ENCODE peak calls at places on chromosome 22, in four cellular contexts. Y, E, S and C are unnamed samples.

GRCh38 chr22:43890901-43891331 is 897 bp downstream of the PNPLA5 start:
- DNase-seq in Y (no peak), S (no peak), E (peak; percentile 44), C (no peak)

GRCh38 chr22:17960695-17961442 is 63.5 kb downstream of the MICAL3 start:
- DNase-seq in S (no peak), E (no peak), Y (no peak), C (no peak)

GRCh38 chr22:33013531-33014162 is 44.5 kb downstream of the SYN3 start:
- DNase-seq in Y (no peak), S (no peak), E (no peak), C (no peak)

GRCh38 chr22:31622980-31623379 is 39.0 kb downstream of the PISD start:
- DNase-seq in S (no peak), Y (no peak), E (no peak), C (no peak)

GRCh38 chr22:24834845-24835570 is 29.0 kb downstream of the SGSM1 start:
- DNase-seq in S (no peak), E (no peak), Y (no peak), C (no peak)

GRCh38 chr22:17241571-17242310 is 22.5 kb upstream of the ADA2 start:
- DNase-seq in E (peak; percentile 20), S (no peak), Y (no peak), C (no peak)

GRCh38 chr22:20178922-20179227 is 28.0 kb upstream of the CCDC188 start:
- DNase-seq in Y (no peak), S (no peak), E (no peak), C (no peak)

GRCh38 chr22:25131198-25131887 is 68.3 kb upstream of the CRYBB3 start:
- DNase-seq in Y (no peak), S (no peak), E (no peak), C (no peak)

GRCh38 chr22:44130076-44130711 is 50.5 kb upstream of the PARVG start:
- DNase-seq in S (no peak), Y (no peak), E (no peak), C (no peak)

GRCh38 chr22:30887418-30887817 is 81.2 kb downstream of the MORC2 start:
- DNase-seq in S (no peak), E (peak; percentile 44), Y (no peak), C (peak; percentile 67)

GRCh38 chr22:48548391-48548790 is 1279.3 kb downstream of the BRD1 start:
- DNase-seq in Y (no peak), E (no peak), S (no peak), C (no peak)

GRCh38 chr22:49609207-49609876 is 218.3 kb downstream of the BRD1 start:
- DNase-seq in S (no peak), Y (no peak), E (no peak), C (no peak)

GRCh38 chr22:27754247-27754887 is 47.2 kb downstream of the MN1 start:
- DNase-seq in Y (no peak), E (no peak), S (no peak), C (no peak)

GRCh38 chr22:19174106-19175025 is 4.2 kb downstream of the SLC25A1 start:
- DNase-seq in E (peak; percentile 85), S (no peak), Y (peak; percentile 68), C (no peak)
- H3K4me3 ChIP-seq in E (no peak overlapping the region), S (no peak overlapping the region), Y (no peak overlapping the region), C (no peak overlapping the region)

GRCh38 chr22:36564422-36565151 is 35.6 kb upstream of the EIF3D start:
- DNase-seq in E (no peak), S (no peak), Y (no peak), C (no peak)
- H3K4me3 ChIP-seq in E (no peak overlapping the region), S (no peak overlapping the region), Y (no peak overlapping the region), C (no peak overlapping the region)

GRCh38 chr22:21652547-21653545 is 10.7 kb downstream of the SDF2L1 start:
- DNase-seq in E (no peak), Y (no peak), S (no peak), C (no peak)

GRCh38 chr22:21657361-21658118 is 8.3 kb upstream of the PPIL2 start:
- DNase-seq in E (peak; percentile 79), S (peak; percentile 90), Y (no peak), C (peak; percentile 36)

GRCh38 chr22:21660904-21661303 is 4.9 kb upstream of the PPIL2 start:
- DNase-seq in Y (no peak), E (no peak), S (no peak), C (no peak)

GRCh38 chr22:21659864-21660525 is 5.8 kb upstream of the PPIL2 start:
- DNase-seq in S (no peak), Y (no peak), E (no peak), C (no peak)

GRCh38 chr22:21657020-21657360 is 8.8 kb upstream of the PPIL2 start:
- DNase-seq in Y (no peak), S (no peak), E (no peak), C (no peak)
- H3K4me3 ChIP-seq in Y (peak overlapping the region; percentile 64), S (peak overlapping the region; percentile 56), E (peak overlapping the region; percentile 67), C (no peak overlapping the region)

DNA sequence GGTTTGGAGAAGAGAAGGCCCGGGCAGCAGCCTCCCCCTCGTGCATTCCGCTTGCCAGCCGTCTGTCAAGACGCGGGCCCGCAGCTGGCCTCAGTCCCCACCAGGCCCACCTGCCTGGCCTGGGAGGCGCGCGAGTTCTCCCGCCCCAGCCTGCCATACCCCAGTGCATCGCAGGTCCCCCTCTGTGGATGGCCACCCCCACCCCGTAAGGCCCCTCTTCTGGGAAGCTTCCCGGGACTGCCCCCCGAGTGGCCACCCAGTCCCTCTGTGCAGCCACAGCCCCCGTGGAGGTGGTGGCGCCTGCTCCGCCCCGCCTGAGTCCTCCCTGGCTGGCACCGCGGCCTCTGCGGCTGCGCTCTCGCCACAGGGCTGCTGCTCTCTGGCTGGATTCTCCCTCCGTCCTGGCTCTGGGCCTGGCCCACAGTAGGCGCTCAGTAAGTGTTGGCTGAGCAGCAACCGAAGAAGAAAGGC is 74.0 kb upstream of the TCF20 start:
- DNase-seq in Y (no peak), S (no peak), E (peak; percentile 72), C (no peak)
- H3K4me3 ChIP-seq in Y (peak overlapping the region; percentile 50), S (no peak overlapping the region), E (peak overlapping the region; percentile 51), C (no peak overlapping the region)

GRCh38 chr22:26168934-26169311 is 339 bp upstream of the SEZ6L start:
- DNase-seq in E (no peak), S (no peak), Y (no peak), C (no peak)
- H3K4me3 ChIP-seq in E (peak overlapping the region; percentile 61), S (no peak overlapping the region), Y (peak overlapping the region; percentile 51), C (no peak overlapping the region)

DNA sequence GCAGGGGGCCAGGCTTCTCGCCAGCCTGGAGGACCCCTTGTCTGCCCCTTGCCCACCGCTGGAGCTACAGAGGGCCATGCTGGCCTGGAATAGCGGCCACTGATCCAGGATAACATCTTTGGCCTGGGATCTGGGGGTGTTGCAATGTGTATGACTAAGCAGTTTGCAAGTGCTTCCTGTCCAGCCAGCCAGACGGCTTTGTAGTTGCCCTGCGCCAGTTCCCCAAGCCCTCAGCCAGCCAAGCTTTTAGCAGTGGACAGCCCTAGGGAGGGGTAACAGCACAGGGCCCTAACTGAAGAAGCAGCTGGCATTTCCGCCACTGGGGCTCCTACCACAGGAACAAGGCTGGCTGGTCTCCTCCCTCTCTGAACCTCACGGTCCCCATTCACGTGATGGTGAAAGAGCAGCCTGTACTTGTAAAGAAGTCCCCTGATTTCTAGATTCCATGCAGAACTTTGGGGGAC is 32.1 kb downstream of the UQCR10 start:
- DNase-seq in Y (peak; percentile 55), S (no peak), E (peak; percentile 97), C (peak; percentile 97)
- H3K4me3 ChIP-seq in Y (peak overlapping the region; percentile 17), S (no peak overlapping the region), E (peak overlapping the region; percentile 51), C (no peak overlapping the region)

DNA sequence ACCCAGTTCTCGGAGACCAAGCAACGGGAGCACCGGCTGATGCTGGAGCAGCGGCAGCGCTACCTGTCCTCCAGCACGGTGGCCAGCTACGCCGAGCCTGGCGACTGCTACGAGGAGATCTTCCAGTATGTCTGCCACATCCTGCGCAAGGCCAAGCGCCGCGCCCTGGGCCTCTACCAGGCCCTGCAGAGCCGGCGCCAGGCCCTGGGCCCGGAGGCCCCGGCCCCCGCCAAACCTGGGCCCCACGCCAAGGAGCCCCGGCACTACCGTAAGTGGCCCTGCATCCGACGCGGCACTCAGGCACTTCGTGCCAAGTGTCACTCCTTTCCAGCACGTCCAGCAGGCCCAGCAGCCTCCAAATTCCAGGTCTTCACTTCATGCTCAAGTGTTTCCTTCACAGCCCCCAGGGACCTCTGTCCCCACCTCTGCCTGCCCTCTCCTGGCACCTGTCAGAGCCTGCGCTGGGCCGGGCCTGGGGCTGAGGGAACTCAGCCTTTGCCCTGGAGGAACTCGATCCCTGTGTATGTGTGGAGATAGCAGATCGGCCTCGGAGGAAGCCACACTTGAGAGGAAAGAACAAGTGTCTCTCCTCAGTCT is 76.2 kb downstream of the CACNA1I start:
- DNase-seq in E (no peak), S (no peak), Y (no peak), C (no peak)
- H3K4me3 ChIP-seq in E (no peak overlapping the region), S (no peak overlapping the region), Y (no peak overlapping the region), C (no peak overlapping the region)

GRCh38 chr22:22743128-22743760 is 98.8 kb downstream of the GGTLC2 start:
- DNase-seq in S (no peak), Y (no peak), E (no peak), C (no peak)
- H3K4me3 ChIP-seq in S (no peak overlapping the region), Y (no peak overlapping the region), E (no peak overlapping the region), C (no peak overlapping the region)

GRCh38 chr22:38203855-38204497 is 2.2 kb downstream of the MAFF start:
- DNase-seq in Y (no peak), S (no peak), E (no peak), C (no peak)

GRCh38 chr22:38201371-38201717 is 450 bp upstream of the MAFF start:
- DNase-seq in E (no peak), Y (no peak), S (no peak), C (peak; percentile 90)

GRCh38 chr22:38201718-38202436 is at the start of gene MAFF:
- DNase-seq in Y (peak; percentile 96), E (peak; percentile 99), S (peak; percentile 88), C (peak; percentile 99)

GRCh38 chr22:38203090-38203810 is 1.5 kb downstream of the MAFF start:
- DNase-seq in S (peak; percentile 41), E (no peak), Y (no peak), C (peak; percentile 94)

GRCh38 chr22:38202437-38203089 is 769 bp downstream of the MAFF start:
- DNase-seq in Y (peak; percentile 88), E (peak; percentile 96), S (peak; percentile 75), C (peak; percentile 89)
- H3K4me3 ChIP-seq in Y (peak overlapping the region; percentile 66), E (peak overlapping the region; percentile 72), S (peak overlapping the region; percentile 77), C (peak overlapping the region; percentile 64)

DNA sequence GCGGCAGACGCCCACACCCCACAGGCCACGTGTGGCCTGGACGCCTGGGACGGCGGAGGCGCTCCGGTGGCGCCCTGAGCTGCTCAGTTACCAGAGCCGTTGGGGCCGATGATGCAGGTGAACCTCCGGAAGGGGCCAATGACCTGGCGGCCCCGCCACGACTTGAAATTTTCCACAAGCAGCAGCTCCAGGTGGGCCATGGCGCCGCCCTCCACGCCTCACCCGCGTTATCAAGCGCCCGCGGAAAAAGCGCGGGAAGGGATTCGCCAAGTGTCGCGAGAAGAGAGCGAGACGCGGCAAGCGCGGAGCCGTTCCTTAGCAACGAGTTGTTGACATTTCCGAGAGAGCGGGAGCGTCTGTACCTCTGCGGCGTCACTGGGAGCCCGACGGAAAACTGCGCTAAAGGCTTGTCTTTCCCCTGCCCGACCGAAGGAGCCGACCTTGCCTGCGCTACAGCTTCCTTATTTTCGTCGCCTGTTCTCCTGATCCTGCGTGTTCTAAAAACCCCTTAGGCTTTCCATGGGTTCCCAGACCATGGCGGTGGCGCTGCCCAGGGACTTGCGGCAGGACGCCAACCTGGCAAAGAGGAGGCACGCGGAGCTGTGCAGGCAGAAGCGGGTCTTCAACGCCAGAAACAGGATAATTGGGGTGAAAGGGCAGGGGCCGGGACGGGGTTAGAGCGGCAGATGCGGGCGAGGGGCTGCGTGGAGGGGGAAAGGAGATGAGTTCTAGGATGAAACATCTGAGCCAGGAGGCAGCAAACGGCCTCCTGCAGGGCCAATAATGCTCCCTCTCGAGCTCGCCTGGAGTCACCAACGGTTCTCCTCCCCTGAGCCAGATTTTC is at the start of the genes RIBC2 and SMC1B:
- DNase-seq in Y (peak; percentile 35), S (peak; percentile 84), E (peak; percentile 84), C (peak; percentile 49)
- H3K4me3 ChIP-seq in Y (peak within 1 kb of the TSS; percentile 47), S (peak within 1 kb of the TSS; percentile 77), E (peak within 1 kb of the TSS; percentile 56), C (peak within 1 kb of the TSS; percentile 22)